ENCODE peak calls at places on chromosomes 2 and 18, in nine cellular contexts. H is tibial artery; Z is K562; R is spleen; F is CD8-positive, alpha-beta T cell; J is H9; B is PC-9; I is ovary; P is right atrium auricular region. V is an unnamed sample.

GRCh38 chr2:200778038-200778437 is 33.7 kb upstream of the BZW1 start:
- DNase-seq in H (no peak), Z (no peak), R (no peak), F (no peak), J (no peak), B (no peak), I (no peak), P (no peak), V (no peak)

GRCh38 chr18:11747731-11748130 is 58.7 kb downstream of the GNAL start:
- DNase-seq in H (no peak), Z (no peak), R (no peak), F (no peak), J (peak; percentile 58), B (no peak), I (no peak), P (no peak), V (no peak)

GRCh38 chr2:197453914-197454398 is 604 bp downstream of the COQ10B start:
- DNase-seq in H (peak; percentile 90), Z (peak; percentile 28), R (no peak), F (no peak), J (peak; percentile 74), B (no peak), I (no peak), P (peak; percentile 88), V (peak; percentile 32)

GRCh38 chr2:37417321-37417720 is 72.9 kb downstream of the QPCT start:
- DNase-seq in H (no peak), Z (no peak), R (no peak), F (no peak), J (no peak), B (no peak), I (no peak), P (no peak), V (no peak)

GRCh38 chr2:20654414-20654813 is 3.5 kb upstream of the HS1BP3 start:
- DNase-seq in H (no peak), Z (no peak), R (peak; percentile 14), F (no peak), J (no peak), B (no peak), I (no peak), P (no peak), V (no peak)

GRCh38 chr2:174778479-174778962 is 14.2 kb upstream of the CHRNA1 start:
- DNase-seq in H (no peak), Z (no peak), R (peak; percentile 81), F (peak; percentile 63), J (no peak), B (peak; percentile 60), I (no peak), P (peak; percentile 70), V (no peak)

GRCh38 chr18:25832008-25832604 is 258.3 kb downstream of the SS18 start:
- DNase-seq in H (no peak), Z (peak; percentile 63), R (no peak), F (no peak), J (peak; percentile 66), B (peak; percentile 8), I (peak; percentile 47), P (peak; percentile 71), V (peak; percentile 38)

GRCh38 chr2:35976611-35977010 is 379.0 kb upstream of the CRIM1 start:
- DNase-seq in H (no peak), Z (no peak), R (no peak), F (no peak), J (no peak), B (no peak), I (no peak), P (no peak), V (no peak)

GRCh38 chr2:205555816-205556215 is 126.5 kb upstream of the NRP2 start:
- DNase-seq in H (no peak), Z (no peak), R (no peak), F (no peak), J (no peak), B (no peak), I (no peak), P (no peak), V (no peak)

GRCh38 chr18:23133860-23134779 is 1.2 kb upstream of the CABLES1 start:
- DNase-seq in H (no peak), Z (peak; percentile 66), R (no peak), F (no peak), J (peak; percentile 95), B (peak; percentile 71), I (no peak), P (no peak), V (no peak)

GRCh38 chr18:4286256-4286655 is 168.9 kb downstream of the DLGAP1 start:
- DNase-seq in H (no peak), Z (no peak), R (no peak), F (no peak), J (no peak), B (no peak), I (no peak), P (no peak), V (no peak)

GRCh38 chr2:20568501-20569463 is 82.1 kb downstream of the HS1BP3 start:
- DNase-seq in H (peak; percentile 70), Z (no peak), R (peak; percentile 72), F (no peak), J (no peak), B (peak; percentile 48), I (no peak), P (no peak), V (no peak)

DNA sequence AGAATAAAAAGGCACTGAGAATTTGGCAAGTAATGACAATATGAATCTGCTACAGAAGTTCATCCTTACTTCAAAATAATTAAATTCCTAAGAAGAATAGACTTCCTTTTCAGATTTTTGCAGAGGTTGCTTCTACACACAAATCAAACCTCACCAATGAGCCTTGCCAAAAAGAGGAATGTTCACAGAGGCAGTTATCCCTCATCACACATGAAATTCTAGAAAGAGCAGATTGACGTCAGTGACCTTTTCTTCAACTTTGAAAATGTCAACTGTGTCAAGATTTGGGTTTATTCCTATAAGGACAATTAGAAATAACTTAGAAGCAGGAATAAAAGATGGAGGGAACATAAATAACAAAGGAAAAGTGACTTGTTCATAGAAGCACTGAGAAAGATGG is 64.6 kb downstream of the MBD2 start:
- DNase-seq in H (no peak), Z (no peak), R (no peak), F (no peak), J (no peak), B (no peak), I (no peak), P (no peak), V (no peak)
- H3K27me3 ChIP-seq in H (no peaks in the 10 kb centered on the region), Z (no peaks in the 10 kb centered on the region), R (no peaks in the 10 kb centered on the region), F (no peaks in the 10 kb centered on the region), J (no peaks in the 10 kb centered on the region), B (no peaks in the 10 kb centered on the region), I (no peaks in the 10 kb centered on the region), P (no peaks in the 10 kb centered on the region), V (no peaks in the 10 kb centered on the region)

DNA sequence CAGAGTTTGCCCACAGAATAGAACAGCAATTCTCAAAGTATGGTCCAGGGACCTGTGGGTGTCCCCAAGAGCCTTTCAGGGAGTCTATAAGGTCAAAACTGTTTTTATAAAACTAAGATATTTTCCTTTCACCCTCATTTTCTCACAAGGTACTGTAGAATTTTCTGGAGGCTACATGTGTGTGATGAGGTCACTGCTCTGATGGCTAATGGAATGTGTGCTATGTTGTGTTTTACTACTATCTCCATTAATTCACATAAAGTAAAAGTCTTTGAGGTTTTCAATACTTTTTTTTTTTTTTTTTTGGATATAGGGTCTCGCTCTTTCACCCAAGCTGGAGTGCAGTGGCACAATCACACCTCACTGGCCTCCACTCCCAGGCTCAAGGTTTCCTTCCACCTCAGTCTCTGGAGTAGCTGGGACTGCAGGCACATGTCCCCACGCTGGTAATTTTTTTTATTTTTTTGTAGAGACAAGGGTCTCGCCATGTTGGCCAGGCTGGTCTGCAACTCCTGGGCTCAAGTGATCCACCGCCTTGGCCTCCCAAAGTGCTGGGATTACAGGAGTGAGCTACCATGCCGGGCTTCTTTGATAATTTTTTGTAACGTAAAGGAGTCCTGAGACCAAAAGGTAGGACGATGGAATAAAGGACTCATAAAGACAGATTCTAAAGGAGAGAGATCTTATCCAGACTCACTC is 1.8 kb downstream of the TRABD2A start:
- DNase-seq in H (no peak), Z (no peak), R (no peak), F (no peak), J (peak; percentile 15), B (no peak), I (no peak), P (peak; percentile 46), V (no peak)
- H3K27me3 ChIP-seq in H (no peaks in the 10 kb centered on the region), Z (peaks cover 51% of the 10 kb centered on the region), R (peaks cover 20% of the 10 kb centered on the region), F (no peaks in the 10 kb centered on the region), J (peaks cover 33% of the 10 kb centered on the region), B (peaks cover 53% of the 10 kb centered on the region), I (no peaks in the 10 kb centered on the region), P (peaks cover 8% of the 10 kb centered on the region), V (peaks cover 21% of the 10 kb centered on the region)

GRCh38 chr2:61910603-61911002 is 5.1 kb downstream of the COMMD1 start:
- DNase-seq in H (no peak), Z (no peak), R (no peak), F (no peak), J (no peak), B (peak; percentile 17), I (no peak), P (no peak), V (no peak)
- H3K27me3 ChIP-seq in H (no peaks in the 10 kb centered on the region), Z (no peaks in the 10 kb centered on the region), R (no peaks in the 10 kb centered on the region), F (no peaks in the 10 kb centered on the region), J (no peaks in the 10 kb centered on the region), B (no peaks in the 10 kb centered on the region), I (no peaks in the 10 kb centered on the region), P (no peaks in the 10 kb centered on the region), V (no peaks in the 10 kb centered on the region)

DNA sequence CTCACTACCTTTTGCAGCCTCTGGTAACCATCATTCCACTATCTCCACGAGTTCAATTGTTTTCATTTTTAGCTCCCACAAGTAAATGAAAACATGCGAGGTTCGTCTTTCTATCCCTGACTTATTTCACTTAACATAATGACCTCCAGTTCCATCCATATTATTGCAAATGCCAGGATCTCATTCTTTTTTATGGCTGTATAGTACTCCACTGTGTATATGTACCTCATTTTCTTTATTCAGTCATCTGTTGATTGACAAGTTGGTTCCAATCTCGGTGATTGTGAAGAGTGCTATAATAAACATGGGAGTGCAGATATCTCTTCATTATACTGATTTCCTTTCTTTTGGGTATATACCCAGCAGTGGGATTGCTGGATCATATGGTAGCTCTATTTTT is 16.9 kb downstream of the IL1RN start:
- DNase-seq in H (no peak), Z (no peak), R (no peak), F (no peak), J (no peak), B (no peak), I (no peak), P (no peak), V (no peak)
- H3K27me3 ChIP-seq in H (no peaks in the 10 kb centered on the region), Z (peaks cover 9% of the 10 kb centered on the region), R (no peaks in the 10 kb centered on the region), F (no peaks in the 10 kb centered on the region), J (no peaks in the 10 kb centered on the region), B (no peaks in the 10 kb centered on the region), I (no peaks in the 10 kb centered on the region), P (no peaks in the 10 kb centered on the region), V (no peaks in the 10 kb centered on the region)

DNA sequence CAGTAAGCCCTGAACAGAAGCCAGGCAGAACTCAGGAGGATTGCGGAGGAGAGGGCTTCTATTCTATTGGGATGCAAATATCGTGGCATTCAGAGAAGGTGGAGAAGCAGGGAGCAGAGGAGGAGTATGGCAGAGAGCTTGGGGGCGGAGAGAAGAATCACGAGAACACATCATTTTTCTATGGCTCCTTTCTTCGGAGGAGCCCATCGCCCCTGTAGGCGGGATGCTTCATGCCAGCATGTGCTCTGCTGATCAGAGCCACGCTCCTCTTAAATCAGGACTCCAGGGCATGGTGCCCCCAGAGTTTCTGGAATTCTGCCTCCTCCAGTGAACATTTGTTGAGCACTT is 71.1 kb downstream of the CIB4 start:
- DNase-seq in H (peak; percentile 27), Z (no peak), R (no peak), F (no peak), J (no peak), B (no peak), I (no peak), P (no peak), V (no peak)
- H3K27me3 ChIP-seq in H (no peaks in the 10 kb centered on the region), Z (peaks cover 74% of the 10 kb centered on the region), R (no peaks in the 10 kb centered on the region), F (no peaks in the 10 kb centered on the region), J (no peaks in the 10 kb centered on the region), B (no peaks in the 10 kb centered on the region), I (no peaks in the 10 kb centered on the region), P (no peaks in the 10 kb centered on the region), V (peaks cover 6% of the 10 kb centered on the region)